ENCODE peak calls at places on chromosome X, in four cellular contexts. O, F, S and C are unnamed samples.

GRCh38 chrX:139542652-139543051 is 12.1 kb downstream of the F9 start:
- DNase-seq in O (no peak), F (no peak), S (no peak), C (no peak)

GRCh38 chrX:129496625-129497024 is 26.7 kb downstream of the SMARCA1 start:
- DNase-seq in O (no peak), F (no peak), S (no peak), C (no peak)

GRCh38 chrX:110156167-110156754 is 153.3 kb downstream of the TMEM164 start:
- DNase-seq in O (no peak), F (no peak), S (no peak), C (peak)

GRCh38 chrX:100704581-100705203 is 27.2 kb downstream of the SYTL4 start:
- DNase-seq in O (no peak), F (no peak), S (no peak), C (no peak)

GRCh38 chrX:72554448-72555140 is 18.0 kb downstream of the HDAC8 start:
- DNase-seq in O (peak), F (no peak), S (no peak), C (peak)

GRCh38 chrX:418927-419729 is 32.4 kb upstream of the PPP2R3B start:
- DNase-seq in O (no peak), F (no peak), S (no peak), C (no peak)

GRCh38 chrX:50874878-50875277 is 35.7 kb upstream of the BMP15 start:
- DNase-seq in O (no peak), F (no peak), S (no peak), C (no peak)

GRCh38 chrX:131331152-131331551 is 42.0 kb upstream of the IGSF1 start:
- DNase-seq in O (peak), F (no peak), S (no peak), C (peak)

GRCh38 chrX:53354669-53355068 is 67.8 kb downstream of the SMC1A start:
- DNase-seq in O (peak), F (no peak), S (no peak), C (no peak)

GRCh38 chrX:20374866-20375530 is 108.3 kb upstream of the RPS6KA3 start:
- DNase-seq in O (no peak), F (no peak), S (peak), C (no peak)

GRCh38 chrX:56113785-56114436 is 118.2 kb upstream of the KLF8 start:
- DNase-seq in O (no peak), F (no peak), S (no peak), C (no peak)

GRCh38 chrX:44036336-44036735 is 63.1 kb upstream of the NDP start:
- DNase-seq in O (no peak), F (no peak), S (no peak), C (no peak)

GRCh38 chrX:1391370-1391706 is 575 bp downstream of the SLC25A6 start:
- DNase-seq in O (no peak), F (peak), S (peak), C (peak)

GRCh38 chrX:119398974-119399771 is at the start of gene SLC25A43:
- DNase-seq in O (peak), F (no peak), S (no peak), C (peak)

GRCh38 chrX:94057385-94057784 is 383.4 kb downstream of the FAM133A start:
- DNase-seq in O (no peak), F (no peak), S (no peak), C (no peak)

GRCh38 chrX:130055103-130055502 is 55.2 kb downstream of the ELF4 start:
- DNase-seq in O (no peak), F (no peak), S (no peak), C (no peak)

GRCh38 chrX:155718964-155719586 is 106.3 kb upstream of the TMLHE start:
- DNase-seq in O (no peak), F (no peak), S (no peak), C (no peak)

GRCh38 chrX:118655561-118656246 is 71.7 kb upstream of the IL13RA1 start:
- DNase-seq in O (peak), F (no peak), S (peak), C (no peak)

GRCh38 chrX:33138677-33139249 is 72.6 kb downstream of the DMD start:
- DNase-seq in O (peak), F (no peak), S (no peak), C (no peak)

GRCh38 chrX:30327762-30328161 is 18.6 kb upstream of the NR0B1 start:
- DNase-seq in O (no peak), F (no peak), S (no peak), C (no peak)

GRCh38 chrX:137600769-137601168 is 34.8 kb downstream of the ZIC3 start:
- DNase-seq in O (no peak), F (no peak), S (no peak), C (no peak)

GRCh38 chrX:68830486-68831404 is 1.9 kb downstream of the EFNB1 start:
- DNase-seq in O (no peak), F (no peak), S (no peak), C (no peak)

GRCh38 chrX:47562615-47563243 is 1.7 kb downstream of the ARAF start:
- DNase-seq in O (peak), F (no peak), S (no peak), C (no peak)

GRCh38 chrX:114650351-114650750 is 66.5 kb downstream of the HTR2C start:
- DNase-seq in O (no peak), F (no peak), S (no peak), C (no peak)

GRCh38 chrX:19627081-19627480 is 111.8 kb upstream of the MAP3K15 start:
- DNase-seq in O (no peak), F (no peak), S (no peak), C (no peak)

GRCh38 chrX:142095816-142096215 is 109.3 kb downstream of the MAGEC2 start:
- DNase-seq in O (no peak), F (no peak), S (no peak), C (no peak)

GRCh38 chrX:14591976-14592375 is 62.6 kb downstream of the GLRA2 start:
- DNase-seq in O (no peak), F (no peak), S (no peak), C (no peak)

GRCh38 chrX:116306218-116306617 is 130.2 kb upstream of the SLC6A14 start:
- DNase-seq in O (no peak), F (no peak), S (no peak), C (no peak)

GRCh38 chrX:107978707-107979307 is 3.4 kb downstream of the TEX13B start:
- DNase-seq in O (peak), F (no peak), S (peak), C (peak)

GRCh38 chrX:107979534-107979933 is 2.6 kb downstream of the TEX13B start:
- DNase-seq in O (no peak), F (no peak), S (no peak), C (no peak)

GRCh38 chrX:107982356-107982755 is at the start of gene TEX13B:
- DNase-seq in O (no peak), F (no peak), S (no peak), C (no peak)

GRCh38 chrX:107978080-107978479 is 4.1 kb downstream of the TEX13B start:
- DNase-seq in O (no peak), F (no peak), S (no peak), C (no peak)
- TF ChIP-seq CHD4 in O (no peak), F (no peak), S (no peak), C (no peak)

DNA sequence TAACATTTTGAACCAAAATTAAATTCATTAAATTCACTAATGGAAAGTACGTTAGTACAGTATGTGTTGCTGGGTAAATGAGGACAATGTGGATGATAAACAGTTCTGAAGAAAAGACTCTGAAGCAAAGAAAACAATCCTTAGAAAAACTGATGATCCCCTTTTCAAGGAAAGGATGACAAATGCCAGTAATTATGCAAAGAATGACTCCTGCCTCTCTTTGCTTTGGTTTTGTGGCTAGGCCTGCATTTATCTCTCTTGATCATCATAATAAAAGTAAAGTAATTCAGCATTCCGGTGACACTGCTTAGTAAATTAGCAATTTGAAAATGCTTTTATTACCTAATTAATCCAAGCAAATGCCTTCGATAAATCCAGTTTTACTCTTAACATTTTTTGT is 652.2 kb upstream of the DIPK2B start:
- DNase-seq in O (no peak), F (no peak), S (no peak), C (no peak)
- H3K4me3 ChIP-seq in O (no peak), F (no peak), S (no peak), C (no peak)

GRCh38 chrX:34562006-34562405 is 95.1 kb downstream of the TMEM47 start:
- DNase-seq in O (no peak), F (no peak), S (no peak), C (no peak)
- TF ChIP-seq CHD4 in O (no peak), F (no peak), S (no peak), C (no peak)

GRCh38 chrX:104318330-104319009 is 63.7 kb upstream of the ESX1 start:
- DNase-seq in O (peak), F (no peak), S (peak), C (no peak)
- H3K4me3 ChIP-seq in O (no peak), F (no peak), S (no peak), C (no peak)

DNA sequence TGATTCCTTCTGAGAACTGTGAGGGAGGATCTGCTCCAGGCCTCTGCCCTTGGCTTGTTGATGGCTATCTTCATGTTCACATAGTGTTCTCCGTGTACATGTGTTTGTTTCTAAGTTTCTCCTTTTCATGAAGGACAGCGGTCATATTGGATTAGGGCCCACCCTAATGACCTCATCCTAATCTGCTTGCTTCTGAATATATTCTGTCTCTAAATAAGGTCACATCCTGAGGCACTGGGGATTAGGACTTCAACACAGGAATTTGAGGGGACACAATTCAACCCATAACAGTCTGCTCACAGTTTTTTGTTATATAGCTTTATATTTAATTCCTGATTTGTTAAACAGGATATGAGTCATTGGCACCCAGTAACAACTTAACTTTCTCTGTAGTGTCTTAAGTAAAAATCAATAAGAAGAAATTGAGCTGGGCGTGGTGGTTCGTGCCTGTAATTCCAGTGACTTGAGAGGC is 154.3 kb upstream of the SMIM10 start:
- DNase-seq in O (peak), F (no peak), S (no peak), C (peak)
- TF ChIP-seq CHD4 in O (no peak), F (no peak), S (no peak), C (no peak)

GRCh38 chrX:103330601-103331397 is 760 bp downstream of the TCEAL7 start:
- DNase-seq in O (no peak), F (no peak), S (no peak), C (no peak)
- H3K4me3 ChIP-seq in O (no peak), F (no peak), S (no peak), C (no peak)

DNA sequence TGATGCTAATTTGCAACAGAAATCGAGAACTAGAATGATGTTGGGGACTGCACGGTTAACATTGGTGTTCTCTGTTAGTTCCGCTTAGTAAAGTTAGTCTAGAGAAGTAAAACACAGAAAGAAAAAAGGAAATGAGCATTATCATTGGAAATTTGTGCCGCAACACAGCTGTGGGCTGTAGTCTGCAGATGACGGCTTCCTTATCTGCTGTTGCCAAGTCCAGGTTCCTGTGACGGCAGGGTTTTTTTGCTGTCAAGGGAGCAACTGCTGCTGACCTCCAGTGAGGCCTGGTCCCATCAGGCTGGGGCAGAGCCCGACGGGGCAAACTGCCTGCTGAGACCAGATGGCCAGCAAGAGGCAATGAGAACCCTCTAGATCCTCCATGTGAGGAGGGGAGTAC is 38.9 kb upstream of the PHEX start:
- DNase-seq in O (no peak), F (peak), S (no peak), C (no peak)
- TF ChIP-seq CHD4 in O (no peak), F (no peak), S (no peak), C (no peak)

DNA sequence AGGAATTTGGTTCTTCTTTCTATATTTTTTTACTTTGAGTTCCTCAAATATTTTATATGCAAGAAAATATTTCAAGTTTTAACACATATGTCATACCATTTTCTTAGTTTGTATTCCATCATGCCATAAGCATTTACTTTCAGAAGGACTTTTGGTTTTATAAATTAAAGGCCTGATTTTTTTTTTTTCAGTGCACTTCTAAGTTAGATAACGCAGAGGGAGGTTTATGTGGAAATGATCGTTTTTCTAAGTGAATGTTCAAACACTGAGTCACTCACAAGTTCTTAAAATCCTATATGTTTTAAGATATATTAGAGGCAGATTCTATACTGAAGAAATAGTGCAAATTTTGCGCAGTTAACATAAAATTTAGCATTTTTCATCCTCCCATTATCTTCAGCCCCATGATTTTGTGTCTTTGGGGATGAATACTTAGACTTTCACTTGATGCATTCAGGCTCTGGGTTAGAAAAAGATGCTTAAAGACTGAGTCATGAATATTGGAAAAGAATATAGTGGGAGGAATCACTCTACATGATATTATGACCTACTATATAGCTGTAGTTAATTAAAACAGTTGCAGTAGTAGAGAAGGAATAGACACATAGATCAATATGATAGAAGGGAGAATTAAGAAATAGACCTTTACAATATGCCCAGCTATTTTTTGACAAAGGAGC is 54.9 kb downstream of the COL4A5 start:
- DNase-seq in O (no peak), F (no peak), S (no peak), C (no peak)
- H3K4me3 ChIP-seq in O (no peak), F (no peak), S (no peak), C (no peak)

DNA sequence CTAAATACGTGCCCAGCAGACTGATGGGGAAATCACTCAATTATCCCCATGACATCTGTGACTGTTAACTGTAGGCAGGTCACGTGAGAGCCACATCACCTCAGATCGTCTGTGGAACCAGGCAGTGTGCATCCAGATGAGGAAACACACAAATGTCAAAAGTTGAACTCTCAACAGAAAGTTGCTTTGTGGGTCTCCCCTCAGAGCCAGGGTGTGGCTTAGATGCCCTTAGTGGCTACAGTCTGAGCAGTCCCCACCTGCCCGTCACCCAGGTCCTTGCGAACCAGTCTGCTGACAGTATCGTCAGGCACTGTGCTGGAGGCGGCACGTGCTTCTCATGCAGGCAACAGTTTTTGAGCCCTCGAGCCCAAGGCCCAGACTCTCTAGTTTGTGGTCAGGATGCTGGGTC is 10.8 kb downstream of the TMEM187 start:
- DNase-seq in O (no peak), F (no peak), S (no peak), C (no peak)
- TF ChIP-seq CHD4 in O (no peak), F (no peak), S (no peak), C (no peak)